ENCODE peak calls at places on chromosomes 13 and 19, in nine cellular contexts. N is neuronal stem cell; A is stomach; R is neural progenitor cell; F is uterus; C is AG04450; H is HL-60; S is brain microvascular endothelial cell; M is effector memory CD4-positive, alpha-beta T cell. P is an unnamed sample.

GRCh38 chr13:108656742-108657141 is 27.3 kb downstream of the MYO16 start:
- DNase-seq in N (no peak), A (no peak), R (no peak), F (no peak), C (no peak), H (no peak), S (no peak), M (no peak), P (no peak)

GRCh38 chr13:97191143-97191542 is 31.0 kb upstream of the MBNL2 start:
- DNase-seq in N (no peak), A (no peak), R (no peak), F (no peak), C (no peak), H (no peak), S (no peak), M (no peak), P (no peak)

GRCh38 chr19:5078179-5078578 is 109.3 kb downstream of the KDM4B start:
- DNase-seq in N (no peak), A (no peak), R (no peak), F (no peak), C (no peak), H (peak; percentile 90), S (no peak), M (no peak), P (no peak)

GRCh38 chr19:33502991-33503790 is 18.4 kb downstream of the PEPD start:
- DNase-seq in N (peak; percentile 21), A (no peak), R (peak; percentile 30), F (no peak), C (no peak), H (no peak), S (no peak), M (no peak), P (no peak)

GRCh38 chr13:40438999-40439797 is 227.2 kb downstream of the FOXO1 start:
- DNase-seq in N (no peak), A (no peak), R (no peak), F (peak; percentile 48), C (no peak), H (no peak), S (peak; percentile 28), M (no peak), P (no peak)

GRCh38 chr13:73938375-73939070 is 195.7 kb downstream of the KLF12 start:
- DNase-seq in N (peak; percentile 5), A (no peak), R (no peak), F (no peak), C (peak; percentile 65), H (no peak), S (peak; percentile 84), M (no peak), P (no peak)

GRCh38 chr13:91031508-91031907 is 316.0 kb upstream of the MIR17HG start:
- DNase-seq in N (no peak), A (no peak), R (no peak), F (no peak), C (no peak), H (no peak), S (no peak), M (no peak), P (no peak)

GRCh38 chr13:111423168-111423785 is 102.8 kb downstream of the TEX29 start:
- DNase-seq in N (no peak), A (no peak), R (no peak), F (no peak), C (no peak), H (no peak), S (no peak), M (no peak), P (no peak)

DNA sequence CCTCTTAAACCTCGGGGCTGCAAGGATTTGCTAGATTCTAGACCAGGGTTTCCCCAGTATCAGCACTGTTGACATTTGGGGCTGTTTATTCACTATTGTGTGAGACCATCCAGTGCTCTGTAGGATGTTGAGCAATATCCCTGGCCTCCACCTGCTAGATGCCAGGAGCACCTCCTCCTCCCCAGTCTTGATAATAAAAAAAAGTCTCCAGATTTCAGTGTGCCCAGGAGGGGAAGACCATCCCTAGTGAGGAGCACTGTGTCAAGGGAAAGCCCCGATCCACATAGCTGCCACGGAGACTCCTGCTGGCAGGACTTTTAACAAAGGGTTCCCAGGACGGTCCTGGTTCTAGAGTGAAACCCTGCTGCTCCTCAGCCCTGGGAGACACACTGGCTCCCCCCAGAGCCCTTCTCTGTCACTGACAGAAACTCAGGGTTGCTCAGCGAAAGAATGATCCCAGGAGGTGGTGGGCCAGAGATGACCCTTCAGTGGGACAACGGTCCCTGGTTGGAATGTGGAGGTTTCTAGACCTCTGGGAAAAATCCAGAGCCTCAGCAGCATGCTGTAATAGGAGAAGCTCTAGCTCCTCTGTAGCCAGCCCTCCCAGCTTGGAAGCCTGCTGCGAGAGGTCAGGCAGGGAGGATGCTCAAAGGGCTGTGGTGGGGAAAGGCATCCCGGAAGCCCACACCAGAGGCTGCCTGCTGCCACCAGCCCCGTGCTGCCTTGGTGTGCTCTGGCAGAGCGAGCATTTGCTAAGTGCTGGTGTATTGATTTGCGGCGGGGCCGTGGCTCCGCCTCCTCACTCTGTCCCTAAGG is 20.3 kb downstream of the LYL1 start:
- DNase-seq in N (no peak), A (no peak), R (peak; percentile 74), F (peak; percentile 71), C (no peak), H (peak; percentile 26), S (peak; percentile 68), M (no peak), P (peak; percentile 63)
- H3K27ac ChIP-seq in N (no peak overlapping the region), A (no peak overlapping the region), R (no peak overlapping the region), F (peak overlapping the region; percentile 93), C (peak overlapping the region; percentile 31), H (no peak overlapping the region), S (no peak overlapping the region), M (no peak overlapping the region), P (peak overlapping the region; percentile 26)

DNA sequence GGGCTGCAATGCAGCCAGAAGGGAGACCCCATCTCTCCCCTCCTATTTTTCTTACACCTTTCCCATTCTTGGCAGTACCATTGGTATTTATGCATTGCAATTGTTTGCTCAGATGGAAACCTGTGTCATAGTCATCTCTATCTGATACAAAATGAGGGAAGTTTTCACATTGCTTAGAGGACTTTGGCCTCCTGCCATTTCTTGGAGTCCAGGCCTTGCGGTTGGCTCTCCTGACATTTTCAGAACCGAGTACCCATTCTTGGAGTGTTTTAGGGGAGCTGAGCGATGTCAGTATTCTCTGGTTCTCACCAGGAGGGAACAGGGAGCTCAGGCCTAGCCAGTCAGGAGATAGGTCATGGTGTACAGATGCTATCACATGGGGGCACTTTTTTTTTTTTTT is 1.5 kb downstream of the SIN3B start:
- DNase-seq in N (no peak), A (no peak), R (no peak), F (no peak), C (no peak), H (no peak), S (peak; percentile 45), M (no peak), P (no peak)
- H3K4me3 ChIP-seq in N (no peak overlapping the region), A (peak overlapping the region; percentile 96), R (peak overlapping the region; percentile 92), F (no peak overlapping the region), C (peak overlapping the region; percentile 92), H (no peak overlapping the region), S (no peak overlapping the region), M (no peak overlapping the region), P (no peak overlapping the region)

GRCh38 chr13:46183018-46183940 is 1.3 kb upstream of the LCP1 start:
- DNase-seq in N (no peak), A (no peak), R (no peak), F (no peak), C (no peak), H (no peak), S (no peak), M (no peak), P (no peak)

GRCh38 chr13:46182491-46182877 is 507 bp upstream of the LCP1 start:
- DNase-seq in N (no peak), A (no peak), R (no peak), F (no peak), C (no peak), H (no peak), S (no peak), M (no peak), P (no peak)

GRCh38 chr13:46181799-46182490 is at the start of gene LCP1:
- DNase-seq in N (no peak), A (peak; percentile 34), R (no peak), F (no peak), C (no peak), H (peak; percentile 95), S (no peak), M (peak; percentile 74), P (no peak)

GRCh38 chr13:46185634-46186033 is 3.7 kb upstream of the LCP1 start:
- DNase-seq in N (no peak), A (no peak), R (no peak), F (no peak), C (no peak), H (no peak), S (no peak), M (no peak), P (no peak)

GRCh38 chr13:46184277-46184699 is 2.3 kb upstream of the LCP1 start:
- DNase-seq in N (no peak), A (peak; percentile 38), R (peak; percentile 66), F (no peak), C (no peak), H (peak; percentile 81), S (no peak), M (peak; percentile 43), P (peak; percentile 38)
- H3K27ac ChIP-seq in N (no peak overlapping the region), A (no peak overlapping the region), R (no peak overlapping the region), F (no peak overlapping the region), C (no peak overlapping the region), H (peak overlapping the region; percentile 22), S (no peak overlapping the region), M (peak overlapping the region; percentile 84), P (no peak overlapping the region)

GRCh38 chr19:18929311-18929710 is 9.8 kb downstream of the DDX49 start:
- DNase-seq in N (no peak), A (no peak), R (no peak), F (no peak), C (no peak), H (no peak), S (no peak), M (no peak), P (no peak)

GRCh38 chr19:18931316-18932162 is 9.5 kb downstream of the HOMER3 start:
- DNase-seq in N (no peak), A (no peak), R (no peak), F (no peak), C (no peak), H (no peak), S (no peak), M (no peak), P (no peak)

GRCh38 chr19:18933297-18933696 is 7.7 kb downstream of the HOMER3 start:
- DNase-seq in N (no peak), A (no peak), R (peak; percentile 26), F (no peak), C (no peak), H (no peak), S (no peak), M (no peak), P (no peak)

GRCh38 chr19:18928018-18928805 is 8.7 kb downstream of the DDX49 start:
- DNase-seq in N (no peak), A (no peak), R (no peak), F (no peak), C (no peak), H (no peak), S (no peak), M (no peak), P (no peak)

DNA sequence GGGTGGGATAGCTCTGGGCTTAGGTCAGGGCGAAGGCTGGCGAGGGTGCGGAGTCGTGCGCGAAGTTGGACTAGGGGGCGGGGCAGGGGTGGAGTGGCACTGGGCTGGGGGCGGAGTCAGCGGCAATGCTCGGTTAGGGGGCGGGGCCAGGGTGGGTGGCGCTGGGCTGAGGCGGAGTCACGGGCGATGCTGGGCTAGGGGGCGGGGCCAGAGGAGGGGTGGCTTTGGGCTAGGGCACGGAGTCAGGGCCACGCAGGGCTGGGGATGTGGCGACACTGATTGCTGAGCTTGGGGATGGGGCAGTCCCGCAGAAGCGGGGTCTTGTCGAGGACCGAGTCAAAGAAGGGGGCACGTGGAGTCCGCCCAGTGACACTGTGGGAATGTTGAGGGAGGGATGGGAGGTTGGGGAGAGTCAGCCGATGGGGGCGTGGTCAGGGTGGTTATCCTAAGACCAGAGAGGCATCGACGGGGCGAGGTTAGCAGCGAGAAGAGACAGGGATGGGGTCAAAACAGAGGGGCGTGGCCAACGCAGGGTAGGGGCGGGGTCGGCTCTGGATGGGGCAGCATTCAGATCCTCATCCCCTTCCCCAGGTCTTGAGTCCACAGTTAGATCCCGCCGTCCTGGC is 8.7 kb downstream of the HOMER3 start:
- DNase-seq in N (peak; percentile 91), A (peak; percentile 82), R (peak; percentile 97), F (peak; percentile 75), C (no peak), H (peak; percentile 37), S (no peak), M (peak; percentile 81), P (peak; percentile 68)
- H3K4me3 ChIP-seq in N (peak overlapping the region; percentile 74), A (peak overlapping the region; percentile 33), R (peak overlapping the region; percentile 35), F (no peak overlapping the region), C (no peak overlapping the region), H (no peak overlapping the region), S (peak overlapping the region; percentile 17), M (peak overlapping the region; percentile 50), P (no peak overlapping the region)